ENCODE peak calls at places on chromosome 22, in ten cellular contexts. One of them, this sample, is unnamed.

GRCh38 chr22:25837288-25837900 is 95.4 kb downstream of the MYO18B start:
- DNase-seq in uterus: no peak
- DNase-seq in IMR-90: no peak
- DNase-seq in endothelial cell of umbilical vein: no peak
- DNase-seq in esophagus squamous epithelium: no peak
- DNase-seq in A549: no peak
- DNase-seq in spleen: no peak
- DNase-seq in adrenal gland: peak; percentile 6
- DNase-seq in Peyer's patch: no peak
- DNase-seq in HepG2: no peak
- DNase-seq in this sample: no peak

GRCh38 chr22:20920881-20921203 is 3.6 kb downstream of the CRKL start:
- DNase-seq in uterus: no peak
- DNase-seq in IMR-90: no peak
- DNase-seq in endothelial cell of umbilical vein: no peak
- DNase-seq in esophagus squamous epithelium: no peak
- DNase-seq in A549: no peak
- DNase-seq in spleen: no peak
- DNase-seq in adrenal gland: no peak
- DNase-seq in Peyer's patch: no peak
- DNase-seq in HepG2: no peak
- DNase-seq in this sample: no peak

GRCh38 chr22:42930810-42931420 is 73.8 kb upstream of the ARFGAP3 start:
- DNase-seq in uterus: no peak
- DNase-seq in IMR-90: peak; percentile 52
- DNase-seq in endothelial cell of umbilical vein: no peak
- DNase-seq in esophagus squamous epithelium: no peak
- DNase-seq in A549: no peak
- DNase-seq in spleen: peak; percentile 73
- DNase-seq in adrenal gland: peak; percentile 69
- DNase-seq in Peyer's patch: no peak
- DNase-seq in HepG2: peak; percentile 53
- DNase-seq in this sample: peak; percentile 25

GRCh38 chr22:49326558-49326957 is 501.1 kb downstream of the BRD1 start:
- DNase-seq in uterus: no peak
- DNase-seq in IMR-90: no peak
- DNase-seq in endothelial cell of umbilical vein: no peak
- DNase-seq in esophagus squamous epithelium: no peak
- DNase-seq in A549: no peak
- DNase-seq in spleen: peak; percentile 21
- DNase-seq in adrenal gland: peak; percentile 23
- DNase-seq in Peyer's patch: no peak
- DNase-seq in HepG2: no peak
- DNase-seq in this sample: no peak

GRCh38 chr22:23832226-23833016 is 6.4 kb downstream of the DERL3 start:
- DNase-seq in uterus: no peak
- DNase-seq in IMR-90: no peak
- DNase-seq in endothelial cell of umbilical vein: no peak
- DNase-seq in esophagus squamous epithelium: no peak
- DNase-seq in A549: no peak
- DNase-seq in spleen: peak; percentile 63
- DNase-seq in adrenal gland: no peak
- DNase-seq in Peyer's patch: no peak
- DNase-seq in HepG2: no peak
- DNase-seq in this sample: no peak

GRCh38 chr22:19401483-19401882 is 30.1 kb downstream of the HIRA start:
- DNase-seq in uterus: no peak
- DNase-seq in IMR-90: no peak
- DNase-seq in endothelial cell of umbilical vein: no peak
- DNase-seq in esophagus squamous epithelium: no peak
- DNase-seq in A549: no peak
- DNase-seq in spleen: no peak
- DNase-seq in adrenal gland: no peak
- DNase-seq in Peyer's patch: no peak
- DNase-seq in HepG2: no peak
- DNase-seq in this sample: no peak

GRCh38 chr22:50683086-50683993 is 10.7 kb downstream of the SHANK3 start:
- DNase-seq in uterus: no peak
- DNase-seq in IMR-90: no peak
- DNase-seq in endothelial cell of umbilical vein: no peak
- DNase-seq in esophagus squamous epithelium: no peak
- DNase-seq in A549: no peak
- DNase-seq in spleen: no peak
- DNase-seq in adrenal gland: peak; percentile 38
- DNase-seq in Peyer's patch: no peak
- DNase-seq in HepG2: no peak
- DNase-seq in this sample: no peak

GRCh38 chr22:45657701-45658100 is 13.9 kb upstream of the ATXN10 start:
- DNase-seq in uterus: no peak
- DNase-seq in IMR-90: no peak
- DNase-seq in endothelial cell of umbilical vein: no peak
- DNase-seq in esophagus squamous epithelium: no peak
- DNase-seq in A549: no peak
- DNase-seq in spleen: no peak
- DNase-seq in adrenal gland: no peak
- DNase-seq in Peyer's patch: no peak
- DNase-seq in HepG2: no peak
- DNase-seq in this sample: no peak

GRCh38 chr22:44298331-44299087 is 14.2 kb downstream of the SHISAL1 start:
- DNase-seq in uterus: peak; percentile 63
- DNase-seq in IMR-90: no peak
- DNase-seq in endothelial cell of umbilical vein: no peak
- DNase-seq in esophagus squamous epithelium: no peak
- DNase-seq in A549: no peak
- DNase-seq in spleen: no peak
- DNase-seq in adrenal gland: no peak
- DNase-seq in Peyer's patch: no peak
- DNase-seq in HepG2: no peak
- DNase-seq in this sample: no peak

GRCh38 chr22:42800731-42801536 is 56.1 kb downstream of the ARFGAP3 start:
- DNase-seq in uterus: no peak
- DNase-seq in IMR-90: no peak
- DNase-seq in endothelial cell of umbilical vein: no peak
- DNase-seq in esophagus squamous epithelium: no peak
- DNase-seq in A549: no peak
- DNase-seq in spleen: no peak
- DNase-seq in adrenal gland: peak; percentile 49
- DNase-seq in Peyer's patch: no peak
- DNase-seq in HepG2: peak; percentile 98
- DNase-seq in this sample: no peak

GRCh38 chr22:26565889-26566288 is 24.0 kb downstream of the TPST2 start:
- DNase-seq in uterus: no peak
- DNase-seq in IMR-90: no peak
- DNase-seq in endothelial cell of umbilical vein: no peak
- DNase-seq in esophagus squamous epithelium: no peak
- DNase-seq in A549: no peak
- DNase-seq in spleen: no peak
- DNase-seq in adrenal gland: no peak
- DNase-seq in Peyer's patch: no peak
- DNase-seq in HepG2: no peak
- DNase-seq in this sample: peak; percentile 37

GRCh38 chr22:47837703-47838102 is 1075.3 kb downstream of the TBC1D22A start:
- DNase-seq in uterus: no peak
- DNase-seq in IMR-90: no peak
- DNase-seq in endothelial cell of umbilical vein: no peak
- DNase-seq in esophagus squamous epithelium: no peak
- DNase-seq in A549: no peak
- DNase-seq in spleen: no peak
- DNase-seq in adrenal gland: no peak
- DNase-seq in Peyer's patch: no peak
- DNase-seq in HepG2: peak; percentile 30
- DNase-seq in this sample: peak; percentile 42

GRCh38 chr22:31140746-31141145 is 438 bp upstream of the PLA2G3 start:
- DNase-seq in uterus: no peak
- DNase-seq in IMR-90: no peak
- DNase-seq in endothelial cell of umbilical vein: no peak
- DNase-seq in esophagus squamous epithelium: no peak
- DNase-seq in A549: no peak
- DNase-seq in spleen: no peak
- DNase-seq in adrenal gland: no peak
- DNase-seq in Peyer's patch: peak; percentile 42
- DNase-seq in HepG2: no peak
- DNase-seq in this sample: no peak

GRCh38 chr22:39663751-39664150 is 93.2 kb downstream of the CACNA1I start:
- DNase-seq in uterus: no peak
- DNase-seq in IMR-90: no peak
- DNase-seq in endothelial cell of umbilical vein: no peak
- DNase-seq in esophagus squamous epithelium: no peak
- DNase-seq in A549: no peak
- DNase-seq in spleen: no peak
- DNase-seq in adrenal gland: no peak
- DNase-seq in Peyer's patch: no peak
- DNase-seq in HepG2: no peak
- DNase-seq in this sample: no peak

GRCh38 chr22:39666495-39666894 is 95.9 kb downstream of the CACNA1I start:
- DNase-seq in uterus: no peak
- DNase-seq in IMR-90: no peak
- DNase-seq in endothelial cell of umbilical vein: no peak
- DNase-seq in esophagus squamous epithelium: no peak
- DNase-seq in A549: no peak
- DNase-seq in spleen: no peak
- DNase-seq in adrenal gland: no peak
- DNase-seq in Peyer's patch: no peak
- DNase-seq in HepG2: no peak
- DNase-seq in this sample: no peak

GRCh38 chr22:39665229-39665628 is 94.7 kb downstream of the CACNA1I start:
- DNase-seq in uterus: no peak
- DNase-seq in IMR-90: no peak
- DNase-seq in endothelial cell of umbilical vein: no peak
- DNase-seq in esophagus squamous epithelium: no peak
- DNase-seq in A549: no peak
- DNase-seq in spleen: no peak
- DNase-seq in adrenal gland: no peak
- DNase-seq in Peyer's patch: no peak
- DNase-seq in HepG2: no peak
- DNase-seq in this sample: no peak

GRCh38 chr22:39665661-39666431 is 95.3 kb downstream of the CACNA1I start:
- DNase-seq in uterus: no peak
- DNase-seq in IMR-90: no peak
- DNase-seq in endothelial cell of umbilical vein: no peak
- DNase-seq in esophagus squamous epithelium: no peak
- DNase-seq in A549: no peak
- DNase-seq in spleen: no peak
- DNase-seq in adrenal gland: no peak
- DNase-seq in Peyer's patch: no peak
- DNase-seq in HepG2: no peak
- DNase-seq in this sample: no peak

DNA sequence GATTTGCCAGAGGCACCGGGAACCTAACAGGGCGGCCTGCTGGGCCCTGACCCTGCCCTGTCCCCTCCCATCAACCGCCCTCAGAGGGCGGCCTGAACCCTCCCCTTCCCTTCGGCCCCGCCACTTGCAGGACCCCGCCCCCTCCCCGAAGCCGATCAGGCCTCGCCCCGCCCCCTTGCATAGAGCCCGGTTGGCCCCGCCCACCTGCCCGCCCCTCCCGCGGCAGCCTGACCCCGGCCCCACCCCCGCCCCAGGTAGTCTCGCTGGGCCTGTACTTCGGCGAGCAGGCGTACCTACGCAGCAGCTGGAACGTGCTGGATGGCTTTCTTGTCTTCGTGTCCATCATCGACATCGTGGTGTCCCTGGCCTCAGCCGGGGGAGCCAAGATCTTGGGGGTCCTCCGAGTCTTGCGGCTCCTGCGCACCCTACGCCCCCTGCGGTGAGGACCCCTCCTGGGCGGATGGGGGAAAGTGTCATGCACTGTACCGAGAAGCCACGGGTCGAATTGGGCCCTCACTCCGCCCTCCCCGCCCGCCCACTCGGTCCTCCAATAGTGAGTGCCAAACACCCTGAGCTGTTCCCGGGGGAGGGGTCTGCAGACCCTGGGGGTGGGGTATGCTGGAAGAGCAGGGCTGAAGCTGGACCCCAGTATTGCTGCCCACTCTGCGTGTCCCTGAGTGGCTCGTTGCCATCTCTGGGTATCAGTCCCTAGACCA is 94.1 kb downstream of the CACNA1I start:
- DNase-seq in uterus: no peak
- DNase-seq in IMR-90: no peak
- DNase-seq in endothelial cell of umbilical vein: no peak
- DNase-seq in esophagus squamous epithelium: no peak
- DNase-seq in A549: no peak
- DNase-seq in spleen: no peak
- DNase-seq in adrenal gland: no peak
- DNase-seq in Peyer's patch: no peak
- DNase-seq in HepG2: no peak
- DNase-seq in this sample: no peak
- H3K4me3 ChIP-seq in uterus: no peak overlapping the region
- H3K4me3 ChIP-seq in IMR-90: no peak overlapping the region
- H3K4me3 ChIP-seq in endothelial cell of umbilical vein: no peak overlapping the region
- H3K4me3 ChIP-seq in esophagus squamous epithelium: peak overlapping the region; percentile 2
- H3K4me3 ChIP-seq in A549: no peak overlapping the region
- H3K4me3 ChIP-seq in spleen: peak overlapping the region; percentile 34
- H3K4me3 ChIP-seq in adrenal gland: no peak overlapping the region
- H3K4me3 ChIP-seq in Peyer's patch: no peak overlapping the region
- H3K4me3 ChIP-seq in HepG2: peak overlapping the region; percentile 40
- H3K4me3 ChIP-seq in this sample: no peak overlapping the region

GRCh38 chr22:29727248-29727551 is 7.4 kb downstream of the CABP7 start:
- DNase-seq in uterus: peak; percentile 49
- DNase-seq in IMR-90: peak; percentile 32
- DNase-seq in endothelial cell of umbilical vein: peak; percentile 10
- DNase-seq in esophagus squamous epithelium: no peak
- DNase-seq in A549: peak; percentile 51
- DNase-seq in spleen: no peak
- DNase-seq in adrenal gland: no peak
- DNase-seq in Peyer's patch: no peak
- DNase-seq in HepG2: peak; percentile 33
- DNase-seq in this sample: peak; percentile 67
- TF ChIP-seq CTCF in uterus: peak; percentile 7
- TF ChIP-seq CTCF in IMR-90: peak; percentile 41
- TF ChIP-seq CTCF in endothelial cell of umbilical vein: peak; percentile 69
- TF ChIP-seq CTCF in esophagus squamous epithelium: no peak
- TF ChIP-seq CTCF in A549: peak; percentile 36
- TF ChIP-seq CTCF in spleen: no peak
- TF ChIP-seq CTCF in adrenal gland: peak; percentile 35
- TF ChIP-seq CTCF in Peyer's patch: no peak
- TF ChIP-seq CTCF in HepG2: peak; percentile 79
- TF ChIP-seq CTCF in this sample: peak; percentile 24

DNA sequence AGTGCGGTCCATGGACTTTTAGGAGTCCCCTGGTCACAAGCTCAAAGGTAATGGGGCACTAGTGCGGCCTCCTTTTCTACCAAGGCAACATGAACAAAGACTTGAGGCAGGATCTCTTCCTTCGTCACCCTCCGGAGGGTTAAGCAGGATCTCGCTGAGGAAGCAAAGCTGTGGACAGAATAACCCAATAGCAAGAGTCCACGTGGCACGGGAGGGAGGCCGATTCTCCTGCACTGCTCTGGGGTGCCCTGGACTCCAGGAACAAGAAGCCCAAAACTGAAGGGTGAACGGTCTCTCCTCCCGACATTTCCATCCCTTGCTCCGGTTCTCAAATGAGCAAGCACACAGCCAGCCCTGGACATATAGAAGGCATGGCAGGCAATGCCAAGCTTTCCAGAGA is 20.7 kb downstream of the MYH9 start:
- DNase-seq in uterus: no peak
- DNase-seq in IMR-90: no peak
- DNase-seq in endothelial cell of umbilical vein: no peak
- DNase-seq in esophagus squamous epithelium: no peak
- DNase-seq in A549: no peak
- DNase-seq in spleen: no peak
- DNase-seq in adrenal gland: no peak
- DNase-seq in Peyer's patch: no peak
- DNase-seq in HepG2: no peak
- DNase-seq in this sample: no peak
- TF ChIP-seq POLR2A in uterus: peak; percentile 13
- TF ChIP-seq POLR2A in IMR-90: no peak
- TF ChIP-seq POLR2A in endothelial cell of umbilical vein: peak; percentile 43
- TF ChIP-seq POLR2A in esophagus squamous epithelium: no peak
- TF ChIP-seq POLR2A in A549: no peak
- TF ChIP-seq POLR2A in spleen: no peak
- TF ChIP-seq POLR2A in adrenal gland: no peak
- TF ChIP-seq POLR2A in Peyer's patch: no peak
- TF ChIP-seq POLR2A in HepG2: no peak
- TF ChIP-seq POLR2A in this sample: no peak

GRCh38 chr22:37925767-37926166 is 19.7 kb downstream of the MICALL1 start:
- DNase-seq in uterus: no peak
- DNase-seq in IMR-90: no peak
- DNase-seq in endothelial cell of umbilical vein: no peak
- DNase-seq in esophagus squamous epithelium: no peak
- DNase-seq in A549: no peak
- DNase-seq in spleen: no peak
- DNase-seq in adrenal gland: no peak
- DNase-seq in Peyer's patch: no peak
- DNase-seq in HepG2: no peak
- DNase-seq in this sample: no peak
- H3K4me3 ChIP-seq in uterus: no peak overlapping the region
- H3K4me3 ChIP-seq in IMR-90: no peak overlapping the region
- H3K4me3 ChIP-seq in endothelial cell of umbilical vein: no peak overlapping the region
- H3K4me3 ChIP-seq in esophagus squamous epithelium: no peak overlapping the region
- H3K4me3 ChIP-seq in A549: no peak overlapping the region
- H3K4me3 ChIP-seq in spleen: no peak overlapping the region
- H3K4me3 ChIP-seq in adrenal gland: no peak overlapping the region
- H3K4me3 ChIP-seq in Peyer's patch: no peak overlapping the region
- H3K4me3 ChIP-seq in HepG2: no peak overlapping the region
- H3K4me3 ChIP-seq in this sample: no peak overlapping the region